ENCODE peak calls at places on chromosomes 2 and 18, in eight cellular contexts. J, M, V, O, H, I, W and U are unnamed samples.

GRCh38 chr2:174333502-174334277 is 1.1 kb upstream of the SP9 start:
- DNase-seq in V (no peak), H (no peak), I (no peak), O (no peak), J (no peak), W (no peak), M (no peak), U (no peak)

GRCh38 chr2:196729418-196729817 is 70.1 kb downstream of the GTF3C3 start:
- DNase-seq in V (no peak), H (no peak), O (no peak), W (no peak), J (no peak), I (no peak), M (no peak), U (no peak)

GRCh38 chr2:164785447-164785846 is 56.2 kb downstream of the COBLL1 start:
- DNase-seq in O (no peak), V (peak), M (no peak), J (peak), W (peak), H (no peak), I (no peak), U (peak)

GRCh38 chr18:3538954-3539617 is 89.1 kb downstream of the TGIF1 start:
- DNase-seq in J (no peak), I (peak), M (no peak), V (no peak), H (no peak), W (peak), O (no peak), U (no peak)

GRCh38 chr2:54772531-54772930 is 49.1 kb downstream of the EML6 start:
- DNase-seq in I (peak), H (no peak), O (no peak), M (no peak), J (no peak), W (no peak), V (no peak), U (no peak)

GRCh38 chr2:190382851-190383250 is 25.3 kb upstream of the MFSD6 start:
- DNase-seq in O (peak), W (peak), J (peak), M (no peak), I (peak), V (no peak), H (peak), U (peak)

GRCh38 chr2:130756041-130756720 is 841 bp downstream of the AMER3 start:
- DNase-seq in V (no peak), W (peak), M (no peak), I (peak), J (peak), O (no peak), H (no peak), U (no peak)

GRCh38 chr2:122132292-122132691 is 376.8 kb downstream of the TSN start:
- DNase-seq in V (no peak), H (no peak), W (peak), I (no peak), M (no peak), O (no peak), J (peak), U (no peak)

GRCh38 chr2:144550084-144550483 is 30.2 kb upstream of the ZEB2 start:
- DNase-seq in I (no peak), V (no peak), W (no peak), O (no peak), H (no peak), M (no peak), J (no peak), U (no peak)

GRCh38 chr18:9137168-9138066 is 836 bp downstream of the ANKRD12 start:
- DNase-seq in J (peak), W (peak), M (peak), O (peak), I (peak), V (no peak), H (peak), U (no peak)

GRCh38 chr2:137185378-137186078 is 420.2 kb downstream of the THSD7B start:
- DNase-seq in O (no peak), I (no peak), H (no peak), J (no peak), M (no peak), V (no peak), W (peak), U (peak)

GRCh38 chr2:206836722-206837121 is 71.3 kb downstream of the FASTKD2 start:
- DNase-seq in M (no peak), O (no peak), W (no peak), V (no peak), I (no peak), J (peak), H (no peak), U (no peak)

GRCh38 chr2:138059487-138059886 is 95.2 kb downstream of the HNMT start:
- DNase-seq in H (no peak), M (no peak), I (no peak), O (no peak), V (no peak), W (peak), J (peak), U (no peak)

GRCh38 chr2:188189356-188189755 is 102.3 kb upstream of the GULP1 start:
- DNase-seq in J (no peak), H (no peak), W (peak), I (peak), V (no peak), O (no peak), M (no peak), U (no peak)

GRCh38 chr18:45326505-45326904 is 288.8 kb upstream of the SLC14A2 start:
- DNase-seq in W (no peak), H (no peak), I (no peak), V (no peak), M (no peak), O (no peak), J (no peak), U (no peak)

GRCh38 chr2:235900631-235901030 is 267.6 kb downstream of the GBX2 start:
- DNase-seq in O (no peak), H (no peak), V (no peak), W (peak), I (peak), M (no peak), J (no peak), U (no peak)

GRCh38 chr2:43073373-43073772 is 153.0 kb downstream of the ZFP36L2 start:
- DNase-seq in J (peak), I (peak), V (no peak), M (peak), H (no peak), W (peak), O (peak), U (no peak)

GRCh38 chr2:72001937-72002690 is 145.5 kb downstream of the CYP26B1 start:
- DNase-seq in W (no peak), M (no peak), I (no peak), H (no peak), V (no peak), J (no peak), O (no peak), U (no peak)

GRCh38 chr2:149038442-149039212 is at the start of gene LYPD6B:
- DNase-seq in M (no peak), J (no peak), H (no peak), V (no peak), W (peak), I (peak), O (no peak), U (no peak)

GRCh38 chr18:6745504-6746031 is 16.1 kb downstream of the ARHGAP28 start:
- DNase-seq in O (no peak), V (no peak), M (no peak), J (no peak), I (no peak), H (no peak), W (no peak), U (no peak)

GRCh38 chr2:146879882-146880281 is 964.9 kb upstream of the ACVR2A start:
- DNase-seq in M (no peak), V (no peak), J (no peak), W (no peak), I (no peak), O (no peak), H (no peak), U (no peak)

GRCh38 chr18:32278148-32278799 is 88.4 kb downstream of the MEP1B start:
- DNase-seq in W (no peak), M (no peak), H (no peak), I (no peak), J (no peak), O (no peak), V (no peak), U (no peak)

GRCh38 chr2:156908825-156909224 is 348.7 kb upstream of the GALNT5 start:
- DNase-seq in J (peak), W (peak), I (peak), O (no peak), V (peak), H (no peak), M (no peak), U (peak)
- H3K4me3 ChIP-seq in J (no peak), W (no peak), I (no peak), O (no peak), V (no peak), H (no peak), M (no peak), U (no peak)

GRCh38 chr2:28592481-28592880 is 96.6 kb downstream of the PLB1 start:
- DNase-seq in W (no peak), J (no peak), H (no peak), V (no peak), M (no peak), I (no peak), O (no peak), U (no peak)

GRCh38 chr2:28595323-28595722 is 99.5 kb downstream of the PLB1 start:
- DNase-seq in J (no peak), W (no peak), O (no peak), M (no peak), H (no peak), V (no peak), I (no peak), U (no peak)

GRCh38 chr2:28593356-28593755 is 97.5 kb downstream of the PLB1 start:
- DNase-seq in W (no peak), I (no peak), M (no peak), H (no peak), J (no peak), O (no peak), V (no peak), U (no peak)

GRCh38 chr2:28594029-28594368 is 98.1 kb downstream of the PLB1 start:
- DNase-seq in M (no peak), J (no peak), W (no peak), H (no peak), I (no peak), O (no peak), V (no peak), U (no peak)

DNA sequence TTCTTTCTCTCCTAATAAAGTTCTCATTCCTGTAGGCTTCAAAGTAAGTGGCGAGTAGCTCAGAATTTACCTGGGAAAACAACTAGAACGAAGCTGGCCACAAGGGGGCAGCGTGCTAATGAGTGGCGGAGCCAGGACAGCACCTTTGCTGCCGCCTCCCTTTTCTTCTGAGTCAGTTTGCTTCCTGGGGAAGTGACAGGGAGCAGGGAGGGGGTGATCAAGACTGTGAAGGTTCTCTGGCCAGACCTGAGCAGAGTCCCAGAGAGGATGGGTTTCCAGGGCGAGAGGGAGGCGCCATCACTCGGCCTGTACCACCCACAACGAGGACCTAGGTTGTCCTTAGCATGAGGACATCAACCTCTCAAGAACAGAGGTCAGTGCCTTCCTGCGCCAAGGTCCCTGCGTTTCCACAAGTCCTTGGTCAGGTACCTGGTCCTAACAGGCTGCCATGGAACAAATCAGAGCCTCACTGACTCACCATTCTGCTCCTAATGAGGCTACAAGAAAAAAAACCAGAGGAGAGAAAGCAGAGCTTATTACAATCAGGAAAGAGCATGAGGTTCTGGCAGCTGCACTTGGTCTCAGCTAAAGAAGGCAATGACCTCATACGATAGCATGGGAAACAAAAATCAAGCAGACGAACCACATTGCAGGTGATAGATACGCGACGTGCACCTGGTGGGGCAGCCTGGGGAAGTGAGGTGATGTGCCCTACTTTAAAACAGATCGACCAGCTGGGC is 98.7 kb downstream of the PLB1 start:
- DNase-seq in O (peak), H (peak), W (peak), I (peak), V (peak), J (peak), M (peak), U (peak)
- TF ChIP-seq CTCF in O (peak), H (peak), W (peak), I (peak), V (peak), J (peak), M (peak), U (peak)

GRCh38 chr2:151828890-151829324 is 686 bp upstream of the ARL5A start:
- DNase-seq in V (no peak), W (no peak), J (no peak), M (no peak), O (no peak), I (no peak), H (no peak), U (no peak)
- H3K4me3 ChIP-seq in V (peak), W (peak), J (peak), M (peak), O (peak), I (peak), H (peak), U (peak)

GRCh38 chr18:38790303-38790702 is 1224.7 kb upstream of the CELF4 start:
- DNase-seq in J (no peak), I (peak), V (no peak), W (peak), H (no peak), M (no peak), O (no peak), U (no peak)
- TF ChIP-seq CTCF in J (no peak), I (peak), V (no peak), W (peak), H (peak), M (no peak), O (no peak), U (no peak)

DNA sequence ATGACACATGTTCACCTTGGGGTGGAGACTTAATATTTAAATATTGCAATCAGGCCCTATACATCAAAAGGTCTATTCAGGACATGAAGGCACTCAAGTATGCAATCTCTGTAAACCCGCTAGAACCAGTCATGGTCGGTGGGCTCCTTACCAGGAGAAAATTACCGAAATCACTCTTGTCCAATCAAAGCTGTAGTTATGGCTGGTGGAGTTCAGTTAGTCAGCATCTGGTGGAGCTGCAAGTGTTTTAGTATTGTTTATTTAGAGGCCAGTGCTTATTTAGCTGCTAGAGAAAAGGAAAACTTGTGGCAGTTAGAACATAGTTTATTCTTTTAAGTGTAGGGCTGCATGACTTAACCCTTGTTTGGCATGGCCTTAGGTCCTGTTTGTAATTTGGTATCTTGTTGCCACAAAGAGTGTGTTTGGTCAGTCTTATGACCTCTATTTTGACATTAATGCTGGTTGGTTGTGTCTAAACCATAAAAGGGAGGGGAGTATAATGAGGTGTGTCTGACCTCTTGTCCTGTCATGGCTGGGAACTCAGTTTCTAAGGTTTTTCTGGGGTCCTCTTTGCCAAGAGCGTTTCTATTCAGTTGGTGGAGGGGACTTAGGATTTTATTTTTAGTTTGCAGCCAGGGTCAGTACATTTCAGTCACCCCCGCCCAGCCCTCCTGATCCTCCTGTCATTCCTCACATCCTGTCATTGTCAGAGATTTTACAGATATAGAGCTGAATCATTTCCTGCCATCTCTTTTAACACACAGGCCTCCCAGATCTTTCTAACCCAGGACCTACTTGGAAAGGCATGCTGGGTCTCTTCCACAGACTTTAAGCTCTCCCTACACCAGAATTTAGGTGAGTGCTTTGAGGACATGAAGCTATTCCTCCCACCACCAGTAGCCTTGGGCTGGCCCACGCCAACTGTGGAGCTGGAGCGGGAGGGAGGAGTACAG is 108.1 kb downstream of the XRCC5 start:
- DNase-seq in H (no peak), W (peak), O (no peak), I (peak), V (peak), M (no peak), J (peak), U (no peak)
- H3K4me3 ChIP-seq in H (peak), W (no peak), O (no peak), I (peak), V (no peak), M (no peak), J (no peak), U (no peak)